ENCODE peak calls at places on chromosomes 5 and 9, in eight cellular contexts. D, C, T, L, H, E, W and N are unnamed samples. For H3K4me1, the result is how much of the 10 kb centered on the place peaks cover.

GRCh38 chr5:128329542-128329941 is 208.5 kb downstream of the FBN2 start:
- DNase-seq in D (no peak), C (no peak), T (no peak), L (no peak), H (no peak), E (no peak), W (no peak), N (no peak)

GRCh38 chr9:132410642-132411041 is 631 bp downstream of the CFAP77 start:
- DNase-seq in D (no peak), C (no peak), T (no peak), L (peak), H (no peak), E (peak), W (no peak), N (no peak)

GRCh38 chr5:137254695-137255094 is 244.4 kb downstream of the SPOCK1 start:
- DNase-seq in D (no peak), C (no peak), T (peak), L (no peak), H (no peak), E (no peak), W (peak), N (no peak)

GRCh38 chr9:137757613-137758029 is 120.0 kb upstream of the CACNA1B start:
- DNase-seq in D (peak), C (no peak), T (no peak), L (no peak), H (no peak), E (no peak), W (no peak), N (no peak)

GRCh38 chr5:107474724-107475489 is 195.8 kb downstream of the EFNA5 start:
- DNase-seq in D (no peak), C (no peak), T (no peak), L (no peak), H (no peak), E (no peak), W (no peak), N (no peak)

GRCh38 chr5:58987193-58987592 is 404.3 kb downstream of the RAB3C start:
- DNase-seq in D (no peak), C (no peak), T (no peak), L (no peak), H (no peak), E (no peak), W (no peak), N (no peak)

GRCh38 chr9:135990468-135991429 is 29.6 kb upstream of the UBAC1 start:
- DNase-seq in D (peak), C (peak), T (peak), L (peak), H (no peak), E (peak), W (peak), N (peak)

GRCh38 chr5:42951169-42951846 is 88.8 kb downstream of the ANXA2R start:
- DNase-seq in D (peak), C (no peak), T (no peak), L (peak), H (no peak), E (no peak), W (peak), N (no peak)

GRCh38 chr5:148897842-148898241 is 71.4 kb downstream of the ADRB2 start:
- DNase-seq in D (no peak), C (no peak), T (no peak), L (no peak), H (no peak), E (no peak), W (no peak), N (no peak)

GRCh38 chr9:87663556-87663955 is 62.4 kb upstream of the CTSL start:
- DNase-seq in D (no peak), C (no peak), T (no peak), L (no peak), H (no peak), E (no peak), W (no peak), N (no peak)

GRCh38 chr9:72554221-72554641 is 32.8 kb downstream of the TMC1 start:
- DNase-seq in D (no peak), C (no peak), T (no peak), L (no peak), H (no peak), E (no peak), W (no peak), N (peak)

GRCh38 chr9:127262621-127263020 is 2.0 kb upstream of the GARNL3 start:
- DNase-seq in D (no peak), C (no peak), T (no peak), L (no peak), H (no peak), E (no peak), W (no peak), N (no peak)

GRCh38 chr9:136088481-136088938 is 6.6 kb downstream of the NACC2 start:
- DNase-seq in D (no peak), C (no peak), T (no peak), L (no peak), H (no peak), E (peak), W (no peak), N (peak)

GRCh38 chr9:127561491-127562270 is 50.4 kb upstream of the STXBP1 start:
- DNase-seq in D (no peak), C (peak), T (peak), L (no peak), H (peak), E (peak), W (peak), N (peak)

GRCh38 chr5:133336121-133336968 is 276.0 kb downstream of the FSTL4 start:
- DNase-seq in D (no peak), C (no peak), T (no peak), L (peak), H (no peak), E (no peak), W (no peak), N (no peak)

GRCh38 chr9:71472400-71472799 is 295.9 kb downstream of the CEMIP2 start:
- DNase-seq in D (no peak), C (no peak), T (no peak), L (no peak), H (no peak), E (peak), W (no peak), N (no peak)

GRCh38 chr9:93897075-93897970 is 57.8 kb downstream of the BARX1 start:
- DNase-seq in D (no peak), C (no peak), T (no peak), L (peak), H (peak), E (no peak), W (peak), N (no peak)

GRCh38 chr5:133870661-133871060 is 97.8 kb downstream of the C5orf15 start:
- DNase-seq in D (no peak), C (no peak), T (no peak), L (no peak), H (peak), E (peak), W (no peak), N (no peak)

GRCh38 chr9:131180454-131180853 is 55.1 kb downstream of the NUP214 start:
- DNase-seq in D (no peak), C (no peak), T (no peak), L (no peak), H (no peak), E (no peak), W (no peak), N (no peak)

DNA sequence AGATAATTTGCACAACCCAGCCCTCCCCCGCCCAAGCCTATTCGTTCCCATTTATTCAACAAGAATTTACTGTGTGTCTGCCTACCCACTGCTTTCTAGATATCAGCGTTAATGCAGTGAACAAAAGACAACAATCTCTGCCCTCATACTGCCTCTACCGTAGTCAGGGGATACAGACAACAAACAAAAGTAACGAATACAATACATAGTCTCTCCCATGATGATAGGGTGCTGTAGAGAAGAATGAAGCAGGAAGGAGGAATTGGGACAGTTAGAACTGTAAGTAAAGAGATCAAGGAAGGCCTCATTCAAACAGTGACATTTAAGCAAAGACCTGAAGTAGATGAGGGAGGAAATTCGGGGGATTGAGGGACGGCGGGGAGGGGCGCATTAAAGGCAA is 1.7 kb downstream of the GFM2 start:
- DNase-seq in D (no peak), C (no peak), T (no peak), L (no peak), H (no peak), E (peak), W (no peak), N (peak)
- H3K4me1 ChIP-seq in D (under half), C (under half), T (under half), L (under half), H (under half), E (under half), W (under half), N (under half)

GRCh38 chr5:143592648-143593047 is 189.2 kb upstream of the NR3C1 start:
- DNase-seq in D (no peak), C (no peak), T (no peak), L (no peak), H (no peak), E (no peak), W (peak), N (no peak)

GRCh38 chr5:143596824-143597223 is 193.3 kb upstream of the NR3C1 start:
- DNase-seq in D (no peak), C (no peak), T (no peak), L (no peak), H (no peak), E (no peak), W (no peak), N (no peak)

GRCh38 chr5:143596500-143596820 is 193.0 kb upstream of the NR3C1 start:
- DNase-seq in D (no peak), C (no peak), T (no peak), L (no peak), H (no peak), E (no peak), W (no peak), N (no peak)

GRCh38 chr5:143593723-143594122 is 190.2 kb upstream of the NR3C1 start:
- DNase-seq in D (no peak), C (no peak), T (no peak), L (no peak), H (no peak), E (no peak), W (no peak), N (no peak)

DNA sequence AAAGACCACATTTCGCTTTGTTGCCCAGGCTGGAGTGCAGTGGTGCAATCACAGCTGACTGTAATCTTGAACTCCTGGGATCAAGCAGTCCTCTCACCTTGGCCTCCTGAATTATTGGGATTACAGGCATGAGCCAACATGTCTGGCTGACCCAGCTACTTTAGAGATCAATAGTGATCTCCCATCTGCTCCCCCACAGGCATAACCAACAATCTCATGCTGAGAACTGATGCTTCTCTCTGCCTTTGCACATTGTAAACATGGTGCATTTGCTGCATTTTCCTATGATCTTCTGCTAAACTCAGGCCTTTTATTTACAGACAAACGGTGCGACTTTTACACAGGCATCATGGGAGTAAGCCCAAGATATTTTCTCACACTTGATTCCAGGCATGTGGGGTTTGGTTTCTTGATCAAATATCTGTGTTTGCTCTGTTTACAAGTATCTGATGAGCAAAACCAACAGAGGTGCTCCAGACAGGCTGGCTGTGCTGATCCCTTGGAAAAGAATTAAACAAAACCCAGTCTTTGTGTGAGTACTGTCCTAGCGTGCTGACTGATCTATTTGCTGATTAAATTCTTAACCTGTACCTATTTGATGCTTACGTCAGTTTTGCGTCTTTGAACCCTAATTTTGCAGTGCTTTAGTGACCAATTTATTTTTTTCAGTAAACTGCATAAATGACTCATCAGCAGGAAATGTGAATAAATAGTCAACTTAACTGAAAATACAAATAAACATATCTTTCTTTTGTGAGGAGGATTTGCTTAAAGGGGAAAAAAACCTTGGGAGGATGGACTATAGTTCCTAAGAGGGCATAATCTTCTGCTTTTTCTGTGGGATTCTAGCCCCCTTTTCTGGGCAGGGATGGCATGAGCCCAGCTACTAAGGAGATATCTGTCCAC is 191.7 kb upstream of the NR3C1 start:
- DNase-seq in D (no peak), C (no peak), T (no peak), L (no peak), H (no peak), E (no peak), W (no peak), N (no peak)
- H3K4me1 ChIP-seq in D (under half), C (under half), T (under half), L (under half), H (under half), E (under half), W (under half), N (under half)

DNA sequence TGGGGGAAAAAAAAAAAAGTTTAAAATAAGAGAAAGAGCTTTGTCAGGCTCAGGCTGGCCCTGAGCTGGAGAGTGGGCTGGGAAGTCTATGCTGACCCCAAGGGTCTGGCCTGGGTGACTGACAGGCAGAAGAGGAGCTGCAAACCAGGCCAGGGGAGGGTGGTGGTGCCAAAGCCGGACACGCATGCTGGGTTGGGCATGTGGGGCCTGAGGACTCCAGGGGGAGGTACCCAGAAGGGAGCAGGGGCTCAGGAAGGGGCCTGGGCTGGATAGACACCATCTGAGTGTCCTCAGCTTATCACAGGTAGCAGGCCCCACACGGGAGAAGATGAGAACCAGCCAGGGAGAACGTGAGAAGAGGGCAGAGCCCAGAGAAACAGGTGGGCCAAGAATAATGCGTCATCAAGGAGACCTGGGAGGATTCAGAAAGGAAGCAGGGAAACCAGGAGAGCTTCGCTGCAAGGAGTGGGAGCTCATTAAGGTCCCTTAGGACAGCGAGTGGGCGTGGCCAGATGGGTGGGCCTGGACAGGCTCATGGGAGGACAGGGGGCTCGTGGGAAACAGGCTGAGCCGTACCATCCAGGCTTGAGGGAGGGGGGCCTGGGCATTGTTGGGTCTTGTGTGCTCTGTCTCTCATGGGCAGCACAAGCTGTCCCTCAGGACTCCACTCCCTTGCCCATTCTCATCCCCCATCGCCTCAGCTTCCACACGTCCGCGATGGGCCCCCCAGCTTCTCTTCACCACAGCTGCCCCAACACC is 16.0 kb downstream of the TMOD1 start:
- DNase-seq in D (no peak), C (no peak), T (no peak), L (no peak), H (no peak), E (no peak), W (no peak), N (no peak)
- H3K4me1 ChIP-seq in D (under half), C (under half), T (under half), L (under half), H (half or more), E (under half), W (under half), N (under half)

GRCh38 chr9:133531293-133531692 is 3.2 kb upstream of the ADAMTSL2 start:
- DNase-seq in D (no peak), C (no peak), T (no peak), L (no peak), H (no peak), E (no peak), W (no peak), N (no peak)
- H3K4me1 ChIP-seq in D (under half), C (half or more), T (under half), L (under half), H (half or more), E (under half), W (under half), N (under half)

DNA sequence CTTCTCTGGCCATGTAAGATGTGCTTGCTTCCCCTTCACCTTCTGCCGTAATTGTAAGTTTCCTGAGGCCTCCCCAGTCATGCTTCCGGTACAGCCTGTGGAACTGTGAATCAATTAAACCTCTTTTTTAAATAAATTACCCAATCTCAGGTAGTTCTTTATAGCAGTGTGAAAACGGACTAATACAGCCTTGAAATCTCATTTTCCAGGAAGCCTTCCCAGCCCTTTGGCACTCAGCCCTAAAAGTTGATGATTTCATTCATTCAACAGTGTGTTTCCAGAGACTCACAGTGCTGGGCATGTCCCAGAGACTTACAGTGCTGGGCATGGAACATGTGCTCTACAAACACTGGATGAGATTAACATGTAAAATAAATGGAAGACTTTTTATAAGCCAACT is 135.8 kb downstream of the DCP2 start:
- DNase-seq in D (no peak), C (no peak), T (no peak), L (no peak), H (no peak), E (no peak), W (peak), N (no peak)
- H3K4me1 ChIP-seq in D (under half), C (under half), T (under half), L (under half), H (under half), E (under half), W (under half), N (under half)

DNA sequence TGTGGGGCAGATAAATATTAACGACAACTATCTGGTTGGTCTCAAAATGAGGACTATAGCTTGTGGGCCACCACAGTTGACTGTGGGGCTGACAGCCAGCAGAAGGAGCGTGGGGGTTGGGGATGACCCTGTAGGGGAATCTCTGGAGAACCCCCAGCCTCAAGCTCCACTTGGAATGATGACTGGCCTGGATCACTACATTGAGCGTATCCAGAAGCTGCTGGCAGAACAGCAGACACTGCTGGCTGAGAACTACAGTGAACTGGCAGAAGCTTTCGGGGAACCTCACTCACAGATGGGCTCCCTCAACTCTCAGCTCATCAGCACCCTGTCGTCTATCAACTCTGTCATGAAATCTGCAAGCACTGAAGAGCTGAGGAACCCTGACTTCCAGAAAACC is 128.5 kb upstream of the DMRT1 start:
- DNase-seq in D (no peak), C (no peak), T (no peak), L (no peak), H (no peak), E (no peak), W (no peak), N (no peak)
- H3K4me1 ChIP-seq in D (under half), C (under half), T (under half), L (under half), H (half or more), E (under half), W (half or more), N (under half)

GRCh38 chr5:98779264-98779877 is 5.9 kb downstream of the RGMB start:
- DNase-seq in D (no peak), C (no peak), T (no peak), L (no peak), H (no peak), E (no peak), W (peak), N (no peak)

GRCh38 chr5:98780390-98780789 is 6.9 kb downstream of the RGMB start:
- DNase-seq in D (no peak), C (no peak), T (no peak), L (no peak), H (no peak), E (no peak), W (no peak), N (no peak)

GRCh38 chr5:98783051-98783649 is 9.7 kb downstream of the RGMB start:
- DNase-seq in D (no peak), C (no peak), T (no peak), L (no peak), H (no peak), E (no peak), W (peak), N (no peak)

GRCh38 chr5:98781964-98782363 is 8.5 kb downstream of the RGMB start:
- DNase-seq in D (no peak), C (no peak), T (no peak), L (no peak), H (no peak), E (no peak), W (no peak), N (no peak)

GRCh38 chr5:98781520-98781919 is 8.1 kb downstream of the RGMB start:
- DNase-seq in D (no peak), C (no peak), T (no peak), L (no peak), H (no peak), E (no peak), W (no peak), N (no peak)
- H3K4me1 ChIP-seq in D (under half), C (under half), T (under half), L (under half), H (under half), E (half or more), W (half or more), N (under half)

DNA sequence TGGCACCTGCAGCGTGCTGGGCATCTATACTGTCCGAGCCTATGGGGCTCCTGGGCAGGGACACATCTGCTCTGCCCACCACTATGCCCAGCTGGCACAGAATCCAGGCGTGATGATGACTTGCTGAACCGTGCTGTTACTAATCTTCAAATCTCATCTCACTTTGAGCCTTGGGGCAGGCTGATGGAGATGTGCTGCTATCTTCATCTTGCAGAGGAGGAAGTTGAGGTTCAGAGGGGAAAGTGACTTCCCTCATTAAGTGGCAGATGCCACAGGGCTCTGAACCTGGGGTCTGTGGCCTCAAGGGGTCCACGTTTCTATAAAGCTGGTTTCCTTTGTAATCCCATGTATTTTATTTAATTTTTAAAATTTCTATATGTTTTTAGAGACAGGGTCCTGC is 4.7 kb downstream of the SLC2A6 start:
- DNase-seq in D (no peak), C (no peak), T (no peak), L (no peak), H (no peak), E (no peak), W (no peak), N (no peak)
- H3K4me1 ChIP-seq in D (under half), C (under half), T (under half), L (under half), H (under half), E (under half), W (under half), N (under half)